ENCODE peak calls at places on chromosomes 4 and X, in seven cellular contexts. Q is endodermal cell, C is ascending aorta, U is Karpas-422, V is AG04450, T is tibial artery, O is Peyer's patch. I is an unnamed sample.

GRCh38 chr4:11973270-11973669 is 544.6 kb upstream of the HS3ST1 start:
- DNase-seq in Q (no peak), C (no peak), U (no peak), V (no peak), T (no peak), O (no peak), I (no peak)

GRCh38 chr4:142815834-142816233 is 30.3 kb downstream of the INPP4B start:
- DNase-seq in Q (no peak), C (no peak), U (no peak), V (no peak), T (no peak), O (no peak), I (no peak)

GRCh38 chr4:121072080-121072835 is at the start of gene NDNF:
- DNase-seq in Q (peak), C (no peak), U (no peak), V (no peak), T (peak), O (peak), I (no peak)

GRCh38 chr4:4859799-4860380 is 425 bp downstream of the MSX1 start:
- DNase-seq in Q (peak), C (no peak), U (peak), V (no peak), T (no peak), O (no peak), I (no peak)

GRCh38 chrX:123959281-123960063 is 2.0 kb upstream of the STAG2 start:
- DNase-seq in Q (no peak), C (peak), U (no peak), V (no peak), T (peak), O (peak), I (peak)

GRCh38 chr4:7244343-7244680 is 52.0 kb downstream of the SORCS2 start:
- DNase-seq in Q (no peak), C (no peak), U (no peak), V (no peak), T (no peak), O (no peak), I (no peak)

GRCh38 chr4:41057456-41057855 is 156.9 kb downstream of the APBB2 start:
- DNase-seq in Q (no peak), C (no peak), U (no peak), V (no peak), T (no peak), O (no peak), I (no peak)

GRCh38 chrX:151396042-151396826 is 772 bp upstream of the VMA21 start:
- DNase-seq in Q (no peak), C (peak), U (peak), V (peak), T (peak), O (peak), I (peak)

GRCh38 chrX:47232803-47233332 is at the start of gene USP11:
- DNase-seq in Q (peak), C (peak), U (peak), V (no peak), T (peak), O (peak), I (peak)

GRCh38 chr4:89661490-89661889 is 175.5 kb downstream of the SNCA start:
- DNase-seq in Q (no peak), C (no peak), U (no peak), V (no peak), T (no peak), O (no peak), I (no peak)

GRCh38 chr4:140884431-140885058 is 128.4 kb upstream of the TBC1D9 start:
- DNase-seq in Q (peak), C (no peak), U (peak), V (peak), T (no peak), O (peak), I (peak)

GRCh38 chrX:18119856-18120255 is 100.8 kb downstream of the BEND2 start:
- DNase-seq in Q (peak), C (no peak), U (no peak), V (no peak), T (no peak), O (no peak), I (no peak)

GRCh38 chrX:68841251-68842049 is 12.6 kb downstream of the EFNB1 start:
- DNase-seq in Q (no peak), C (no peak), U (no peak), V (no peak), T (no peak), O (peak), I (no peak)

GRCh38 chr4:575281-576141 is 584 bp downstream of the TMEM271 start:
- DNase-seq in Q (peak), C (no peak), U (no peak), V (no peak), T (no peak), O (no peak), I (no peak)

GRCh38 chrX:136246201-136246600 is 5.0 kb downstream of the MAP7D3 start:
- DNase-seq in Q (no peak), C (no peak), U (no peak), V (no peak), T (no peak), O (no peak), I (no peak)

GRCh38 chr4:88320780-88321373 is 36.5 kb upstream of the PPM1K start:
- DNase-seq in Q (peak), C (no peak), U (peak), V (no peak), T (no peak), O (peak), I (peak)

GRCh38 chrX:74535633-74536141 is 78.7 kb downstream of the RLIM start:
- DNase-seq in Q (peak), C (peak), U (no peak), V (no peak), T (peak), O (peak), I (no peak)

GRCh38 chr4:8599657-8600056 is 7.1 kb downstream of the CPZ start:
- DNase-seq in Q (no peak), C (no peak), U (no peak), V (peak), T (no peak), O (no peak), I (no peak)

GRCh38 chr4:89000844-89001360 is 56.1 kb downstream of the FAM13A start:
- DNase-seq in Q (no peak), C (no peak), U (no peak), V (no peak), T (no peak), O (peak), I (no peak)

GRCh38 chrX:129823115-129823514 is 20.6 kb downstream of the ZDHHC9 start:
- DNase-seq in Q (peak), C (no peak), U (peak), V (no peak), T (no peak), O (peak), I (peak)

GRCh38 chrX:131812847-131813825 is 210.0 kb upstream of the STK26 start:
- DNase-seq in Q (no peak), C (peak), U (peak), V (no peak), T (peak), O (peak), I (peak)

GRCh38 chr4:165580379-165580905 is 201.6 kb downstream of the CPE start:
- DNase-seq in Q (no peak), C (peak), U (no peak), V (no peak), T (no peak), O (no peak), I (no peak)

GRCh38 chr4:54525602-54526001 is 132.2 kb upstream of the KIT start:
- DNase-seq in Q (no peak), C (no peak), U (no peak), V (no peak), T (no peak), O (no peak), I (no peak)

GRCh38 chr4:1041147-1041935 is 29.9 kb downstream of the FGFRL1 start:
- DNase-seq in Q (peak), C (no peak), U (no peak), V (no peak), T (no peak), O (no peak), I (no peak)

GRCh38 chrX:104098151-104098808 is 14.0 kb upstream of the ZCCHC18 start:
- DNase-seq in Q (peak), C (no peak), U (peak), V (peak), T (no peak), O (peak), I (peak)

GRCh38 chrX:9897761-9898161 is 69.4 kb upstream of the CLDN34 start:
- DNase-seq in Q (no peak), C (no peak), U (no peak), V (peak), T (no peak), O (no peak), I (no peak)

GRCh38 chr4:153611679-153612078 is 72.4 kb upstream of the TLR2 start:
- DNase-seq in Q (no peak), C (no peak), U (no peak), V (peak), T (no peak), O (no peak), I (no peak)

GRCh38 chr4:96677499-96677898 is 837.6 kb downstream of the PDHA2 start:
- DNase-seq in Q (no peak), C (no peak), U (no peak), V (no peak), T (no peak), O (no peak), I (no peak)

GRCh38 chrX:23202316-23202715 is 132.3 kb upstream of the PTCHD1 start:
- DNase-seq in Q (no peak), C (no peak), U (no peak), V (no peak), T (no peak), O (no peak), I (no peak)

GRCh38 chr4:169384741-169385140 is 114.0 kb upstream of the SH3RF1 start:
- DNase-seq in Q (no peak), C (no peak), U (no peak), V (no peak), T (no peak), O (no peak), I (no peak)

GRCh38 chr4:80336582-80336981 is 1.1 kb downstream of the CFAP299 start:
- DNase-seq in Q (peak), C (no peak), U (peak), V (no peak), T (no peak), O (no peak), I (no peak)

GRCh38 chr4:8159522-8160232 is 1.1 kb upstream of the ABLIM2 start:
- DNase-seq in Q (peak), C (no peak), U (no peak), V (no peak), T (no peak), O (no peak), I (no peak)

GRCh38 chr4:187172340-187172761 is 448.7 kb upstream of the FAT1 start:
- DNase-seq in Q (no peak), C (no peak), U (no peak), V (no peak), T (no peak), O (no peak), I (no peak)
- H3K4me3 ChIP-seq in Q (no peak), C (no peak), U (no peak), V (no peak), T (no peak), O (no peak), I (no peak)

GRCh38 chrX:153968754-153969124 is 2.9 kb downstream of the HCFC1 start:
- DNase-seq in Q (no peak), C (no peak), U (peak), V (no peak), T (no peak), O (peak), I (peak)
- H3K4me3 ChIP-seq in Q (peak), C (peak), U (peak), V (peak), T (peak), O (peak), I (peak)

DNA sequence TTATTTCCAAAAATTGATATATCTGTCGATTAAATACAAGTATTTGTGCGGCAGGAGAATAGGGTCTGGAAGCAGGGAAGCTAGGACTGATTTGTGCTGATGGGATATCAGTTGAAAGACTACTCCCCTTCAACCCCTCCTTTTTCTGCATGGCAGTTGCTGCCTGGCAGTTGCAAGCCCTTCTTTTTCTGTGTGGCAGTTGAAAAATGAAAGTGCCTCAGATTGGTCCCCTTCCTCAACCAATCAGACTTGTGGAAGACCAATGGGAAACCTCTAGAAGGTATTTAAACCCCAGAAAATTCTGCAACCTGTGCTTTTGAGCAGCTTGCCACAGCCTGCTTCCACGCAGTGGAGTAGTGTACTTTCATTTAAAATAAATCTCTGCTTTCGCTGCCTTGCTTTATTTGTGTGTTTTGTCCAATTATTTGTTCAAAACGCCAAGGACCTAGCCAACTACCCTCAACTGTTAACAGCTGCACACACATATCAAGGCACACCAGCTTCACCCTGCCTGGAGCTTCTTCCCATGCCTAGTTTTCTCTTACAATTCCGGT is 1.5 kb upstream of the TMA16 start:
- DNase-seq in Q (no peak), C (no peak), U (peak), V (no peak), T (no peak), O (no peak), I (peak)
- H3K4me3 ChIP-seq in Q (no peak), C (no peak), U (peak), V (no peak), T (no peak), O (no peak), I (no peak)

GRCh38 chrX:71291381-71291780 is 7.9 kb downstream of the NONO start:
- DNase-seq in Q (no peak), C (no peak), U (no peak), V (no peak), T (no peak), O (no peak), I (no peak)

GRCh38 chrX:71282514-71283408 is 674 bp upstream of the NONO start:
- DNase-seq in Q (no peak), C (no peak), U (no peak), V (no peak), T (no peak), O (no peak), I (no peak)

GRCh38 chrX:71283409-71284143 is at the start of gene NONO:
- DNase-seq in Q (peak), C (peak), U (peak), V (peak), T (peak), O (peak), I (peak)

GRCh38 chrX:71285929-71286328 is 2.5 kb downstream of the NONO start:
- DNase-seq in Q (no peak), C (no peak), U (no peak), V (no peak), T (no peak), O (no peak), I (no peak)
- H3K4me3 ChIP-seq in Q (peak), C (no peak), U (peak), V (peak), T (no peak), O (no peak), I (peak)

GRCh38 chr4:39635023-39635422 is 3.6 kb downstream of the SMIM14 start:
- DNase-seq in Q (peak), C (no peak), U (no peak), V (no peak), T (no peak), O (no peak), I (no peak)

GRCh38 chr4:39638358-39639239 is at the start of gene SMIM14:
- DNase-seq in Q (peak), C (peak), U (peak), V (peak), T (peak), O (peak), I (peak)

GRCh38 chr4:39641451-39641850 is 2.8 kb upstream of the SMIM14 start:
- DNase-seq in Q (peak), C (no peak), U (peak), V (no peak), T (no peak), O (no peak), I (no peak)

GRCh38 chr4:39637572-39638357 is 900 bp downstream of the SMIM14 start:
- DNase-seq in Q (peak), C (peak), U (peak), V (no peak), T (no peak), O (peak), I (peak)

DNA sequence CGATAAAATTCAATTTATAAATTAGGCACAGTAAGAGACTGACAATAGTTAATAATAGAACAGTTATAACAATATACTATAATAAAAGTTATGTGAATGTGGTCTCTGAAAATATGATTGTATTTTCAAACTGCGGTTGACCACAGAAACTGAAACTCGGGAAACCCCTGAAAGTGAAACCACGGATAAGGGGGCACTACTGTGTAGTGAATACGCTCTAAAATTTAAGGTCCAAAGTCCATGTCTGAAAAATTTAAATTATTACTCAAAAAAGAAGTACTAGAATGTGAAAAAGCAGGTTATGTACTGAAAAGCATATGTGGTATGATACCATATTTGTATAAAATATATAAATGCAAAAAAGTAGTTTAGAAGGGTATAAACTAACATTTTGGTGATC is 1.9 kb downstream of the SMIM14 start:
- DNase-seq in Q (no peak), C (no peak), U (no peak), V (no peak), T (no peak), O (no peak), I (peak)
- H3K4me3 ChIP-seq in Q (peak), C (peak), U (peak), V (peak), T (peak), O (peak), I (peak)

GRCh38 chr4:83616252-83616651 is 80.3 kb downstream of the GPAT3 start:
- DNase-seq in Q (no peak), C (no peak), U (no peak), V (no peak), T (no peak), O (no peak), I (no peak)

GRCh38 chr4:83613994-83614393 is 78.1 kb downstream of the GPAT3 start:
- DNase-seq in Q (no peak), C (no peak), U (no peak), V (no peak), T (no peak), O (no peak), I (no peak)

GRCh38 chr4:83617371-83618021 is 81.6 kb downstream of the GPAT3 start:
- DNase-seq in Q (no peak), C (no peak), U (no peak), V (no peak), T (no peak), O (no peak), I (no peak)

GRCh38 chr4:83618431-83618830 is 82.5 kb downstream of the GPAT3 start:
- DNase-seq in Q (no peak), C (no peak), U (no peak), V (peak), T (no peak), O (peak), I (no peak)

DNA sequence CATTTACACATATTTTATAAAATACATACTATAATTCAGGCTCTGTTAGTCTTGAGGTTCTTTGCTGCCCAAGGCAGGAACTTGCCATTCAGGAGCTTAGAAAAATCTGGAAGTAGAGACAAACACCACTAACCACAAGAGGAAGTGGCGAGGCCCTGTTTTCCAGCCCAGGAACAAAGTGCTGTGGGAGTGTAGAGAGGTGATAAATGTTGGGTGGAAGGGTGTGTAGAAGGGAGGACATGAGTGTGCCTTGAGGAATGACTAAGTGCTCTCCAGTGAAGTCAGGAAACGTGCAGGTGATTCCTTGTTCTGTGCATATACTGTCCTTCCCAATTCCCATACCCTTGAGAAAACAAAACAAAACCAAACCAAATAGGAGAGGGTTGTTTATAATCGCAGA is 83.1 kb downstream of the GPAT3 start:
- DNase-seq in Q (no peak), C (no peak), U (no peak), V (no peak), T (no peak), O (peak), I (peak)
- H3K4me3 ChIP-seq in Q (no peak), C (no peak), U (no peak), V (no peak), T (no peak), O (no peak), I (no peak)

I was measured in DND-41.